ENCODE peak calls at places on chromosome 1, in seven cellular contexts. G is CD8-positive, alpha-beta memory T cell; E is activated CD8-positive, alpha-beta memory T cell treated with anti-CD3 and anti-CD28 coated beads for 4 hours; N is activated T-cell treated with anti-CD3 and anti-CD28 coated beads for 24 hours; O is skeletal muscle cell; S is stimulated activated CD8-positive, alpha-beta memory T cell treated with anti-CD3 and anti-CD28 coated beads, Interleukin-15, amount 100 ng/mL, for 1 hour; Y is HFF-Myc. H is an unnamed sample.
A peak's percentile ranks its signal among the peaks of the same experiment; 100 is the strongest.

GRCh38 chr1:109928591-109929111 is 18.0 kb downstream of the CSF1 start:
- DNase-seq in G (no peak), E (no peak), N (no peak), O (peak; percentile 75), S (no peak), Y (no peak), H (no peak)

GRCh38 chr1:45840704-45841103 is 37.3 kb downstream of the MAST2 start:
- DNase-seq in G (no peak), E (no peak), N (no peak), O (no peak), S (no peak), Y (no peak), H (no peak)

GRCh38 chr1:32195531-32195930 is 4.9 kb upstream of the CCDC28B start:
- DNase-seq in G (no peak), E (no peak), N (no peak), O (no peak), S (no peak), Y (no peak), H (no peak)

GRCh38 chr1:102234753-102235359 is 238.1 kb upstream of the OLFM3 start:
- DNase-seq in G (no peak), E (no peak), N (no peak), O (no peak), S (no peak), Y (no peak), H (no peak)

GRCh38 chr1:204285438-204286322 is 71.9 kb upstream of the GOLT1A start:
- DNase-seq in G (no peak), E (no peak), N (no peak), O (no peak), S (no peak), Y (no peak), H (no peak)

GRCh38 chr1:8018492-8019228 is 7.4 kb downstream of the ERRFI1 start:
- DNase-seq in G (no peak), E (no peak), N (no peak), O (no peak), S (no peak), Y (no peak), H (no peak)

GRCh38 chr1:244439391-244440032 is 12.2 kb downstream of the ADSS2 start:
- DNase-seq in G (no peak), E (no peak), N (no peak), O (no peak), S (no peak), Y (no peak), H (no peak)

GRCh38 chr1:155202731-155203515 is 4.8 kb downstream of the THBS3 start:
- DNase-seq in G (no peak), E (no peak), N (no peak), O (no peak), S (no peak), Y (no peak), H (no peak)

GRCh38 chr1:12553963-12554362 is 64.0 kb downstream of the DHRS3 start:
- DNase-seq in G (no peak), E (no peak), N (no peak), O (no peak), S (no peak), Y (no peak), H (no peak)

H was measured in T-helper 2 cell.